ENCODE peak calls at places on chromosomes 1 and 21, in ten cellular contexts. A is foreskin fibroblast, I is RWPE2, K is progenitor cell of endocrine pancreas, V is stomach, R is WTC11, N is IMR-90, W is nephron progenitor cell, T is psoas muscle, E is fibroblast of lung. U is an unnamed sample.

GRCh38 chr21:31103571-31104265 is 65.4 kb upstream of the KRTAP19-8 start:
- DNase-seq in A (no peak), I (no peak), K (no peak), V (no peak), R (no peak), N (no peak), W (no peak), T (no peak), E (no peak), U (no peak)

GRCh38 chr1:101185421-101185820 is 51.4 kb upstream of the S1PR1 start:
- DNase-seq in A (no peak), I (no peak), K (no peak), V (no peak), R (no peak), N (peak), W (no peak), T (no peak), E (peak), U (no peak)

GRCh38 chr1:194024659-194025058 is 838.2 kb upstream of the B3GALT2 start:
- DNase-seq in A (no peak), I (no peak), K (no peak), V (no peak), R (no peak), N (peak), W (no peak), T (no peak), E (peak), U (no peak)

GRCh38 chr1:192747942-192748341 is 60.9 kb upstream of the RGS2 start:
- DNase-seq in A (no peak), I (no peak), K (no peak), V (no peak), R (no peak), N (peak), W (no peak), T (no peak), E (peak), U (no peak)

GRCh38 chr1:185581961-185582725 is 152.0 kb upstream of the HMCN1 start:
- DNase-seq in A (peak), I (no peak), K (no peak), V (no peak), R (no peak), N (peak), W (no peak), T (no peak), E (peak), U (no peak)

GRCh38 chr1:2104621-2105427 is 54.6 kb downstream of the PRKCZ start:
- DNase-seq in A (no peak), I (peak), K (no peak), V (no peak), R (peak), N (peak), W (peak), T (peak), E (no peak), U (no peak)

GRCh38 chr21:19844334-19844733 is 1153.9 kb upstream of the NCAM2 start:
- DNase-seq in A (no peak), I (no peak), K (no peak), V (no peak), R (no peak), N (no peak), W (no peak), T (no peak), E (no peak), U (no peak)

GRCh38 chr1:27469334-27469733 is 20.6 kb downstream of the WASF2 start:
- DNase-seq in A (no peak), I (no peak), K (no peak), V (no peak), R (no peak), N (no peak), W (no peak), T (no peak), E (no peak), U (no peak)

DNA sequence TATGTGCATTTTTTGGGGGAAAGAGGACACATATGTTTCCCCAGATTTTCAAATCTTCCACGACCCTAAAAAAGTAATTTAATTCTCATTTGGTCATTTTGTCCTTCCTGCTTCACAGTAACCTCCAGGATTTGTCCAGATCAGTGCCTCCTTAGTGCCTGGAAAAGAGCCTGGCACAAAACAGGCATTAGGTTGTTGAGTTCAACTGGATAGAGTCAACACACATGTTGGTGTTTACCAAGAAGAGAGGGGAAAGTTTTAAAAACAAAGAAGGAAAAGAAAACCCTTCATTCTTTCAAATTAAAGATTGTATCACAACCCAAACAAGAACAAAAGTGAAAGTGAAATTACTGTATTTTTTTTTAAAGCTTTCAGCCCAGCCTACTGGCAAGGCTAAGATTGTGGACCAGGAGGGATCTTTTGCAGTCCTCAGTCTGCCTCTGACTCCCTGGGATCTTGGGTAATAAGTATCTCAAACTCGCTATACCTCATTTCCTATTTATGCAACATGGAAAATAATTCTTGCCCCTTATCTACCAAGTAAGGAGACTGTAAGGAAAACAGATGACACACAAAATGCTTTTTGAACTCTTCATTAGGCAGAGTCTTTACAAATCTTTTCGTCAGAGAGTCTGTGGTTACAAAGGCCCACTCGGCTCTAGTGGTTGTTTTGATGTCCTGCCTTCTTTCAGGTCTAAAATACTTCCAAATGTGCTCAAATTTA is 57.8 kb downstream of the ZNF281 start:
- DNase-seq in A (peak), I (no peak), K (no peak), V (no peak), R (no peak), N (peak), W (no peak), T (no peak), E (peak), U (no peak)
- TF ChIP-seq CTCF in A (peak), I (no peak), K (no peak), V (no peak), R (no peak), N (no peak), W (no peak), T (no peak), E (peak), U (no peak)

GRCh38 chr1:8705104-8705503 is 112.3 kb downstream of the RERE start:
- DNase-seq in A (no peak), I (no peak), K (no peak), V (no peak), R (no peak), N (no peak), W (no peak), T (no peak), E (no peak), U (no peak)

GRCh38 chr1:8699679-8700078 is 117.8 kb downstream of the RERE start:
- DNase-seq in A (no peak), I (no peak), K (no peak), V (no peak), R (no peak), N (no peak), W (no peak), T (no peak), E (no peak), U (no peak)

GRCh38 chr1:8706291-8706690 is 111.1 kb downstream of the RERE start:
- DNase-seq in A (no peak), I (no peak), K (no peak), V (no peak), R (no peak), N (no peak), W (no peak), T (no peak), E (no peak), U (no peak)

GRCh38 chr1:8702121-8702520 is 115.3 kb downstream of the RERE start:
- DNase-seq in A (no peak), I (no peak), K (peak), V (peak), R (no peak), N (no peak), W (no peak), T (no peak), E (no peak), U (no peak)

DNA sequence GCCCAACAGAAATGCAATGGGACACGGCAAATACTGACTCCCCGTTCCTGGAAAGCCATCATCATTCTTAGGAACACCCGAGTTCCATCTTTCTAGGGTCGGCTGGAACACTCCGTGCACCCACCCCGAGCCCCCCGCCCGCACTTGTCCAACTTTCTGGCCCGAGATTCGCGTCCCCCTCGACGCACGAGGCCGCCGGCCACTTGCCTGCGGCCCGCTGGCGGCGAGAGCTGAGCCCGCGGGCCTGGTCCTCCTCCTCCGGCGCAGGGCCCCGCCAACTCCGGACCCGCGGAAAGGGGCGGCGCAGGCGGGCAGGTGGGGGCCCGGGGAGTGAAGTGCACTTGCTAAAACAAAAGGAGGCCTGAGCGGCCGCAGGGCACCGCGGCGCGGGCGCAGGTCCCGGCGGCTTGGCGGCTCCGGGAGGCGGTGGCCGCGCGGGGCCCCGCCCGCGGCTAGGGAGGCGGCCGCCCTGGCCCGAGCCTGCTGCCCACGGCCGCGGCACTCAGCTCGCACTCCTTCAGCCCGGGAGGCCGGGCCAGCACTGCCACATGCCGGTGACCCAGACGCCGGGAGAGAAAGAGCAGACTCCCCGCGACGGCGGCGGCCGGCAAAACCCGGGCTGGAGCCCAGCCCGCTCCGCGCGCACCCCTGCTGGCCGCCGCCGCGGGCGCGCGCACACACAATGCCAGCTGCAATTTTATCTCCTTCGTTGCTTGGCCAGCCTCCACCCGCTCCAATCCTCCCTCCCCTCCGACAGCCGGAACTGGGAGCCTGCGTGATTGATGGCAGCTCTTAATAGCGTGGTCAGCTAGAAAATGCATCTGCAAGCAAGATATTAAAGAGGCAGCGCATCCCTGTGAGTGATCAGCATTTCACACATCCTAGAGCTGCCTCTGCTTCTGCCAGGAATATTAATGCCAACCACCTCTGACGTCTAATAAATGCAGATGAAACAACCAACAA is 114.3 kb downstream of the RERE start:
- DNase-seq in A (peak), I (peak), K (peak), V (peak), R (peak), N (peak), W (peak), T (peak), E (peak), U (peak)
- TF ChIP-seq CTCF in A (no peak), I (peak), K (no peak), V (no peak), R (no peak), N (peak), W (no peak), T (peak), E (no peak), U (no peak)

DNA sequence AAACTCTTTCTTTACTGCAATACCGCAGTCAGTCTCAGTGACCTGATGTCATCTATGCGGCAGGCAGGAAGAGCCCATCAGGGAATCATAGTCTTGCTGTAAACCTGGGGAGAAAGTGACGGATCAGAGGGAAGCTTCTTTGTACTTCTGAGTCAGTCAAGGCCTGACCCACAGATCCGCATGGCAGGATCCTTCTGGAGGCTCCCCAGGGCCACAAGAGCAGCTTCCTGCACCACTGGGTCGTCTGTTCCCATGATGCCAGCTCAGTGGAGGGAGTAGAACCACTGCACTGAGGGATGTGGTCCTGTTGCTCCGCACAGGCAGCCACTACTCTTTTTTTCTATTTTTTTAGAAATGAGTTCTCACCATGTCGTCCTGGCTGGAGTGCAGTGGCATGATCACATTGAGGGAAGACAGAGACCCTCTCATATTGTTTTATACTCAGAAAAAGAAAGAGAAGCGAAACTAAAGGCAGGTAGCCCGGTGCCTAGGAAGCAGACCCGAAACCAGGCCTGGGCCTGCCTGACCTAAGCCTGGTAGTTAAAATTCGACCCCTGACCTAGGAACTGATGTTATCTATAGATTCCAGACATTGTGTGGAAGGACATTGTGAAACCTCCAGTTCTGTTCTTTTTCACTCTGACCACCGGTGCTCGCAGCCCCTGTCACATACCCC is 6.3 kb upstream of the ERVH48-1 start:
- DNase-seq in A (no peak), I (no peak), K (no peak), V (no peak), R (no peak), N (no peak), W (no peak), T (no peak), E (no peak), U (no peak)
- TF ChIP-seq CTCF in A (no peak), I (no peak), K (no peak), V (no peak), R (no peak), N (no peak), W (no peak), T (no peak), E (no peak), U (no peak)

GRCh38 chr1:23804183-23804582 is 3.6 kb upstream of the GALE start:
- DNase-seq in A (no peak), I (no peak), K (no peak), V (no peak), R (no peak), N (no peak), W (peak), T (no peak), E (no peak), U (no peak)
- TF ChIP-seq CTCF in A (no peak), I (no peak), K (peak), V (no peak), R (peak), N (peak), W (peak), T (no peak), E (peak), U (peak)

DNA sequence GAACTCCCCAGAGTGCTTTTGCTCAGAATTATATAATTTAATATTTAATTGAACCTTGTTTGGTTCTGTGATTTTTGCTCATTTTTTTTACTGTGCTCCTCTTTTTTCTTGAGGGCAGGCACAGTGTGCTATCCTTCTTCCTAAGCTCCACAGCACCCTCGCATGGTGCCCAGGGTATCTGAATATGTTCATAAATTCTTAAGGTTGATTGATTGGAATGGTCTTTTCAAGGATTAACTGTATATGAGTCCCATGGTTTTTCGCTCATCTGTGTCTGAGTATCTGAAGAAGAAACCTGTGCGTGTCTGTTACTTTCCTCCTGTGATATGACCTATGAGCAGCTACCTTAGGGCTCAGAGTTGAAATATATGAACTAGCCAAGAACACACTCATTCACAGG is 393.7 kb downstream of the HLX start:
- DNase-seq in A (no peak), I (no peak), K (no peak), V (no peak), R (no peak), N (no peak), W (no peak), T (no peak), E (no peak), U (no peak)
- TF ChIP-seq CTCF in A (no peak), I (no peak), K (no peak), V (no peak), R (no peak), N (peak), W (no peak), T (no peak), E (peak), U (no peak)